ENCODE peak calls at places on chromosomes 4 and X, in six cellular contexts. L is WTC11, X is HCT116, S is K562, K is HepG2, H is H1. T is an unnamed sample.

GRCh38 chr4:55021214-55021613 is 104.2 kb downstream of the KDR start:
- DNase-seq in L (no peak), K (no peak), X (no peak), H (no peak), S (no peak), T (no peak)

GRCh38 chr4:185833055-185833598 is 21.1 kb upstream of the SORBS2 start:
- DNase-seq in L (no peak), S (no peak), X (no peak), H (no peak), K (peak), T (no peak)

GRCh38 chrX:96987228-96987627 is 103.5 kb downstream of the RPA4 start:
- DNase-seq in L (no peak), H (no peak), S (no peak), K (no peak), X (no peak), T (no peak)

GRCh38 chr4:140764785-140765392 is 8.7 kb upstream of the TBC1D9 start:
- DNase-seq in L (no peak), S (no peak), X (no peak), H (no peak), K (no peak), T (no peak)

GRCh38 chrX:96314974-96315373 is 369.7 kb upstream of the DIAPH2 start:
- DNase-seq in H (no peak), S (no peak), K (peak), X (no peak), L (no peak), T (no peak)

GRCh38 chrX:74613350-74614192 is 853 bp downstream of the RLIM start:
- DNase-seq in L (no peak), H (no peak), S (peak), X (no peak), K (peak), T (no peak)

GRCh38 chrX:122565952-122566351 is 618.1 kb upstream of the GRIA3 start:
- DNase-seq in H (no peak), K (no peak), S (no peak), L (no peak), X (peak), T (no peak)

GRCh38 chr4:134126955-134127354 is 74.6 kb downstream of the PABPC4L start:
- DNase-seq in X (no peak), K (no peak), S (no peak), L (peak), H (no peak), T (no peak)

GRCh38 chrX:43644124-43644701 is 11.9 kb upstream of the MAOA start:
- DNase-seq in L (no peak), K (no peak), S (no peak), X (no peak), H (no peak), T (no peak)

GRCh38 chr4:148341980-148342800 is 100.0 kb downstream of the NR3C2 start:
- DNase-seq in L (no peak), X (no peak), H (no peak), K (no peak), S (no peak), T (no peak)

GRCh38 chrX:130079824-130080406 is 30.4 kb downstream of the ELF4 start:
- DNase-seq in S (peak), X (peak), L (peak), H (no peak), K (peak), T (no peak)

GRCh38 chr4:8838296-8838695 is 33.3 kb downstream of the HMX1 start:
- DNase-seq in S (no peak), K (no peak), X (no peak), L (no peak), H (peak), T (no peak)

GRCh38 chr4:186726150-186726439 is 2.4 kb upstream of the FAT1 start:
- DNase-seq in X (no peak), S (no peak), K (no peak), H (no peak), L (no peak), T (no peak)

GRCh38 chrX:118350715-118351114 is 4.8 kb downstream of the WDR44 start:
- DNase-seq in X (no peak), H (no peak), S (no peak), K (no peak), L (no peak), T (no peak)

GRCh38 chr4:85058551-85058950 is 92.1 kb upstream of the WDFY3 start:
- DNase-seq in K (no peak), S (no peak), H (no peak), L (no peak), X (no peak), T (no peak)

GRCh38 chr4:12555011-12555410 is 929.1 kb downstream of the RAB28 start:
- DNase-seq in H (no peak), S (no peak), L (no peak), K (no peak), X (no peak), T (no peak)

GRCh38 chrX:110021180-110022022 is 18.5 kb downstream of the TMEM164 start:
- DNase-seq in S (no peak), X (no peak), L (no peak), K (no peak), H (no peak), T (no peak)

GRCh38 chrX:134813697-134814096 is 155.4 kb upstream of the PLAC1 start:
- DNase-seq in X (no peak), K (no peak), H (no peak), S (no peak), L (no peak), T (no peak)

GRCh38 chr4:181690498-181690897 is 552.7 kb upstream of the TENM3 start:
- DNase-seq in H (no peak), L (no peak), X (no peak), K (no peak), S (no peak), T (no peak)

GRCh38 chr4:10853196-10853595 is 168.6 kb upstream of the CLNK start:
- DNase-seq in H (no peak), S (no peak), L (no peak), K (no peak), X (no peak), T (no peak)

GRCh38 chr4:102390438-102390837 is 45.2 kb upstream of the SLC39A8 start:
- DNase-seq in X (no peak), S (no peak), L (no peak), H (no peak), K (no peak), T (peak)

GRCh38 chr4:174119818-174120217 is 163.6 kb downstream of the FBXO8 start:
- DNase-seq in H (no peak), L (no peak), S (no peak), K (no peak), X (no peak), T (no peak)

GRCh38 chr4:23906839-23907238 is 17.0 kb upstream of the PPARGC1A start:
- DNase-seq in H (no peak), S (no peak), K (no peak), X (no peak), L (no peak), T (no peak)

GRCh38 chrX:65407157-65407626 is 127.4 kb downstream of the LAS1L start:
- DNase-seq in X (no peak), L (peak), K (no peak), S (no peak), H (peak), T (no peak)
- TF ChIP-seq ATF3 in X (no peak), L (no peak), K (no peak), S (no peak), H (no peak), T (no peak)

DNA sequence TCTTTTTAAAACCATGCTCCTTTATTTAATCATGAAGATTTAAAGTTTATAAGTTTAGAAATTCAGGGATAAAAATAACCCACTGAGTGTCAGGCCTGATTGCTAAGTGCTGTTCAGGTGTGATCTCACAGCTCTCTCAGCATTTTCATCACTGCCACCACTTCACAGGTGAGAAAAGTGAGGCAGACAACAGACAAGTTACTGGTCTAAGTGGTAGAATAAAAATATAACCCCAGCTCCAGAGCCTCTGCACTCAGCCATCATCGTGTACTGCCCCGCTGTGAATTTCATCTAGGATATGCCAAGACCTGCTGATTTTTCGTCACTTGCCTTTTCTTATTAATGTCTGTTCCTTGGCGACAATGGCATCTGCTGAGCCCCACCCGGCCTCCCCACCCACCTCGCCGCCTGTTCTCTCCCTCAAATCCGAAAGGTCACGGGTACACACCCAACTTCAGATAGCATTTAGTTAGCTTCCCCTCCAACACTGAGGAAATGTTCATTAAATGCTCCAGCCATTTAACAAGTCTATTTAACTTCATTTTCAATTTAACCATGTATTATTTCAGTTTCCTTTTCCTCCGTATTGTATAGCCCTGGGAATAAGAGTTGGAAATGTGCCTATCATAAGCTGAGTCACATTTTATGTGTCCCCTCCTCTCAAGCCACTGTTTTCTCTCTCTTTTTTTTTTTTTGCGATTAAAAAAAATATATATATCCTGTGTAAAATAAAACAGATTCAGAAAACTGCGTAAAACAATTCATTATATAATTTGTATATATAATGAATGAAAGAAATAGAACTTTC is 236.5 kb downstream of the CBR4 start:
- DNase-seq in H (no peak), L (no peak), X (no peak), K (no peak), S (no peak), T (no peak)
- TF ChIP-seq ATF3 in H (no peak), L (no peak), X (no peak), K (no peak), S (no peak), T (no peak)

DNA sequence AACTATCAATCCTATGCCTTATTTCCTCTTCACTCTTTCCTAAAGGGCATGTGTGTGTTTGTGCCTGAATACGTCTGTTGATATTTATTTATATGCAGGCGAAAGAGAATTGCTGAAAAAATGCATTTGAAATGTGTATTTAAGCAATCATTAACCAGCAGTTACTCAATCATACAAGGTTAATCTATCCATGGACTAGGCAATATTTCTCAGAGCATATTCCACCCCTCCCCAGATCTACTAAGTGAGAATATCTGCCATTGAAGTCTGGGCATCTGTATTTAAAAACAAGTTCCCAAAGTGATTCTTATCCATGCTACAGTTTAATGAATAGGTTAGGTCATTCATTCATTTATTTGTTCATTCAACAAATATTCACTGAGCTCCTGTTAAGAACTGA is 113.5 kb downstream of the RASGEF1B start:
- DNase-seq in X (no peak), K (no peak), S (no peak), L (no peak), H (no peak), T (no peak)
- TF ChIP-seq ATF3 in X (no peak), K (no peak), S (no peak), L (no peak), H (no peak), T (no peak)

DNA sequence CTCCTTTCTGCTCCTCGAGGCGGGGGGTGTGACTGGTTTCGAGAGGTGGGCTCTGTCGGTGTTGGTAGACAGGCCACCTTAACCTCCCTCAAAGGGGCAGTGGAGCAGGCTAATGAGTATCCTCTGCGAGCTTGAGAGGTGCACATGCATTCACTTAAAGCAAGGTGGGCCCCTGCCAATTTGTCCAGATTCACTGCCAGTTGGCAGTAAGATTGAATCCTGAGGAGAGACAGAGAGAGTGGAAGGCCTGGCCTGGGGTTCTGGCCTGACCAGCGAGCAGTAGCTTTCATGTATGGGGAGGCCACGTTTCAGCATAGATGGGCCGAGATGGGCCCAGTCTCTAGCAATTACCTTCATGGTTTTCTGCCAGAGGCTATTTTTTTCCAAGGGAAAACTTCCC is 215.6 kb upstream of the SFRP2 start:
- DNase-seq in S (no peak), K (no peak), L (no peak), H (no peak), X (no peak), T (no peak)
- TF ChIP-seq ATF3 in S (no peak), K (no peak), L (no peak), H (no peak), X (no peak), T (no peak)